ENCODE peak calls at places on chromosomes 4 and X, in eight cellular contexts. W, D, Y, B, C, Q, O and X are unnamed samples.

GRCh38 chr4:93834371-93835066 is 6.0 kb downstream of the ATOH1 start:
- DNase-seq in D (no peak), W (no peak), B (no peak), Y (no peak), O (no peak), C (no peak), Q (no peak), X (no peak)

GRCh38 chrX:36950495-36951253 is 57.5 kb upstream of the FAM47C start:
- DNase-seq in W (no peak), Q (no peak), B (no peak), O (no peak), C (no peak), Y (no peak), D (no peak), X (no peak)

GRCh38 chrX:54479471-54480122 is 16.4 kb downstream of the FGD1 start:
- DNase-seq in W (no peak), O (no peak), Y (peak), B (no peak), C (no peak), D (no peak), Q (no peak), X (no peak)

GRCh38 chr4:83036991-83037390 is 2.0 kb downstream of the COPS4 start:
- DNase-seq in B (no peak), C (no peak), Y (no peak), O (no peak), D (no peak), W (no peak), Q (no peak), X (peak)

GRCh38 chrX:87961471-87961870 is 443.9 kb downstream of the KLHL4 start:
- DNase-seq in D (no peak), B (no peak), W (no peak), C (no peak), O (no peak), Y (no peak), Q (no peak), X (no peak)

GRCh38 chrX:47226071-47226470 is 6.7 kb upstream of the USP11 start:
- DNase-seq in C (no peak), W (no peak), O (peak), Q (no peak), Y (peak), D (no peak), B (no peak), X (no peak)

GRCh38 chrX:53321216-53321942 is 40.0 kb upstream of the IQSEC2 start:
- DNase-seq in Y (no peak), O (no peak), C (no peak), D (no peak), B (no peak), W (no peak), Q (no peak), X (no peak)

GRCh38 chr4:46937493-46937892 is 28.4 kb upstream of the COX7B2 start:
- DNase-seq in B (peak), O (no peak), C (peak), Y (no peak), D (no peak), W (no peak), Q (no peak), X (peak)

GRCh38 chr4:156291317-156291716 is 337.7 kb upstream of the CTSO start:
- DNase-seq in B (peak), Q (no peak), Y (no peak), C (peak), O (no peak), W (no peak), D (no peak), X (peak)

DNA sequence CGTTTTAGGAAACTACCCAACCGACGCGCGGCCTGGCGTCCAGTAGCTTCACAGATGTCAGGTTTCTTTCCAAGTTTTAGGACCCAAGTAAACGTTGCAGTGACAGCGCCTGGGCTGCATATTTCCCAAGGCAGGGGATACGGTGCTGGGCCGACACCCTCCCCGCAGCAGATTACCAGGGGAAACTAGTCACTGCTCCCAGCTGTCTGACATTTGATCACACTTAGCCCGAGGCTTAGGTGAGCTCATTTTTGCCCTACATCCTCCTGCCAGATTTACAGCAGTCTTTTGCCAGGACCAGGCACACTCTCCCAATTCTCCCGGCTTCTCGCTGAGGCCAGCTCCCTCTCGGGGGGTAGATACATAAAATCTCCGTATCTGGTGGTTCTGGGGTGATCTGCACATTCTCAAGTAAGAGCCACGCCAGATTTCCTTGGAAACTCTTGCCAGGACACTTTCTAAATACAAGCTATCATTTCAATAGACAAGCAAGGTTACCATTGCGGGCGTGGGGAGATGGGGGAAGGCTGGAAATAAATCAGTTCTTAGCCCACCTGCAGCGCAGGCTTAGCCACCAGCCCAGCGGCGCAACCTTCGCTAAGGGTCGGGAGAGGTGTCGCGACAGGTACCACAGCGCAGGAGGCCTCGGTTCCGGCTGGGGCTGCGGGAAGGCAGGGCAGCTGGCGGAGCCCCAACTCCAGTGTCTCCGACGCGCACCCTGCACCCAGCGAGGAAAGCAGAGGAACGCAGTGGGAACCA is 2.5 kb upstream of the SOX3 start:
- DNase-seq in C (no peak), W (no peak), B (no peak), O (no peak), Q (no peak), D (no peak), Y (no peak), X (peak)
- H3K4me3 ChIP-seq in C (no peak), W (no peak), B (no peak), O (no peak), Q (no peak), D (no peak), Y (no peak), X (no peak)

GRCh38 chr4:151195801-151196200 is 81.2 kb upstream of the PRSS48 start:
- DNase-seq in C (peak), Q (no peak), D (no peak), W (no peak), O (no peak), B (peak), Y (no peak), X (peak)

GRCh38 chr4:151197258-151197657 is 79.7 kb upstream of the PRSS48 start:
- DNase-seq in W (no peak), C (no peak), B (peak), D (no peak), Y (no peak), Q (no peak), O (no peak), X (peak)

GRCh38 chr4:151193414-151193813 is 83.5 kb upstream of the PRSS48 start:
- DNase-seq in B (no peak), D (no peak), Y (no peak), W (no peak), Q (no peak), C (no peak), O (no peak), X (no peak)

GRCh38 chr4:151192556-151193235 is 84.3 kb upstream of the PRSS48 start:
- DNase-seq in W (no peak), B (peak), C (peak), Q (no peak), D (no peak), O (no peak), Y (no peak), X (peak)
- TF ChIP-seq CTCF in W (no peak), B (no peak), C (no peak), Q (no peak), D (no peak), O (no peak), Y (no peak), X (no peak)

DNA sequence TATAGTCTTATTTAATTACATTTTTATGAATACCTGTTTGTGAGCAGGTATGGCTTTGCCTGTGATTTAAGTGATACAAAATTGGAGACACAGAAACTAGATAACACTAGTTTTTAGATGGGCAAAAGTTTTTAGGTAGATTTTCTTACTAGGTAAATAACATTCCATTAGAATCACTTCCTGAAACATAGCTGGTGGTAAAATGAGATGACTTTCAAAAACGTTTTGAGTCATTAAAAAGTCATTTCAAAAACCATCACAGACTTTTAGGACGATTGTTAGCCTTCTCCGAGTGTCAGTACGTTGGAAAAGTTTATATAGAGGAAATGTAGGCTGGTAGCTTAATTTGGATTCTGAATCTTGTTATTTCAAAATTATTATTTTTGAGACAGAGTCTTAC is 18.3 kb downstream of the PTTG2 start:
- DNase-seq in O (no peak), C (peak), Q (peak), Y (no peak), B (no peak), W (no peak), D (no peak), X (no peak)
- H3K4me3 ChIP-seq in O (peak), C (peak), Q (peak), Y (peak), B (peak), W (peak), D (peak), X (no peak)

DNA sequence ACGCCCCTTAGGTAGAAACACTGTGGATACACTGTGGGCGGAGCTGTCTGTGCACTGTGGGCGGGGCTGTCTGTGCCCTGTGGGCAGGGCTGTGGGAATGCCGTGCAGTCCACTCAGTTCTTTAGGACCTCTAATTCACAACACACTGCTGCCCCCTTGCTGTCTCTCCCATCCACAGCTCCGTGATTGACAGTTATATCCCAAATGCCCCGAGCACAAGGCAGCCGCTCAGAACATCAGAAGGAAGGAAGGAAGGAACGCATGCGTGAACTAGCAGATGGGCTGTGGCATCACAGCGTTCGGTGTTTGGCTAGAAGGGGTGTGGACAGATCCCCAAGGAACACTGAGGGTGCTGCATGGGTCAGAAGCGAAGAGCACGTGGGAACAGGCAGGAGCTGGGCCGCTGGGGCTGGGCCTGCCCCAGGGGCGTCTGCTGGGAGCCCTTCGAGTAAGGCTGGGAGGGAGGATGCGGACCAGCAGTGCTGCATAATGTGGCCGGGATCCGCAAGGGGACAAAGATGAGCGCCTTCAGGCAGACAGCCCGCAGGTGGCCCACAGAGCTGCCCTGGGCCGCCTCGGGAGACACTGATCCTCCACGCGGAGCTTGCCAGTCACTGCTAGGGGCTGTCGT is 29.8 kb downstream of the ACOX3 start:
- DNase-seq in D (peak), O (peak), W (peak), B (peak), Q (no peak), C (peak), Y (no peak), X (peak)
- TF ChIP-seq CTCF in D (peak), O (no peak), W (peak), B (peak), Q (no peak), C (peak), Y (peak), X (no peak)

GRCh38 chr4:168856312-168856711 is 153.7 kb downstream of the CBR4 start:
- DNase-seq in C (peak), Q (no peak), D (no peak), O (no peak), B (peak), W (no peak), Y (no peak), X (no peak)

GRCh38 chr4:168852933-168853713 is 156.9 kb downstream of the CBR4 start:
- DNase-seq in B (no peak), D (no peak), Q (no peak), O (no peak), W (no peak), Y (no peak), C (no peak), X (no peak)

GRCh38 chr4:168853770-168854169 is 156.3 kb downstream of the CBR4 start:
- DNase-seq in W (no peak), B (no peak), D (no peak), C (no peak), Q (peak), O (no peak), Y (no peak), X (no peak)

GRCh38 chr4:168852387-168852786 is 157.7 kb downstream of the CBR4 start:
- DNase-seq in B (no peak), Q (no peak), D (no peak), Y (no peak), C (no peak), W (no peak), O (no peak), X (no peak)

DNA sequence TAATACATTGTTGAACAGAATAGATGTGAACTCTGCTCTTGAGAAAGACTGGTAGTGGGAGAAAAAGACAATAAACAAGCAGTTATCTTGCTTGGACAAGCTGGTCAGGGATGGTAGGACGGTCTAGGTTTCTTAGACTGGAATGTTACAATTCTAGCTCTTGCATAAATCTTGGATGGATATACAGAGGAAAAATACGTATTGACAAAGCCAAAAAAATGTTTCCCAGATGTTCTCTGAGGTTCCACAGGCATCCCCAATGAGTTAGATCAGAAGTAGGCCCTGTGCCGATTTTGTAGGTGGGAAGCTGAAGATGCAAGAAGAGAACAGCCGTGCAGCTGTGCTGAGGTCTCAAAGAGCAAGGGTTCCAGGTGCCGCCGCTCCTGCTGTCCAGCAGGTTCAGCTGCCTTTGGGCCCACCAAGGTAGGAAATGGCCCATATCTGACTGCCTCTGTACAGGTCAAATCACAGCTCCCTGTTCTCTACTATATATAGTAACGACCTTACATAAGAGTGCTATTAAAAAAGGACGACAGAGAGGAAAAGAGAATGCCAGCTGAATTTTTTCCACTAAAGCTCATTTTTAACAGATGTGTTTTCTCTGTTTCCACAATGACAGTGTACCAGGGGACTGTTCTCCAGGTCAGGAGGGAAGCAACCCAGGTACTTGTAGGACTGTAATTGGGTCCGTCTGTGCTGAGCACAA is 155.7 kb downstream of the CBR4 start:
- DNase-seq in C (peak), Y (no peak), Q (no peak), D (peak), B (no peak), W (no peak), O (no peak), X (no peak)
- H3K4me3 ChIP-seq in C (no peak), Y (no peak), Q (no peak), D (peak), B (no peak), W (no peak), O (peak), X (no peak)